ENCODE peak calls at places on chromosomes 5 and 9, in five cellular contexts. One of them, this sample, is unnamed.

GRCh38 chr9:78982849-78983248 is 588.9 kb upstream of the TLE4 start:
- DNase-seq in H1: no peak
- DNase-seq in sigmoid colon: no peak
- DNase-seq in Panc1: no peak
- DNase-seq in stomach: no peak
- DNase-seq in this sample: no peak

GRCh38 chr9:16202913-16203734 is 650.3 kb downstream of the CCDC171 start:
- DNase-seq in H1: no peak
- DNase-seq in sigmoid colon: no peak
- DNase-seq in Panc1: no peak
- DNase-seq in stomach: no peak
- DNase-seq in this sample: no peak

GRCh38 chr9:2655411-2655901 is 33.9 kb downstream of the VLDLR start:
- DNase-seq in H1: no peak
- DNase-seq in sigmoid colon: no peak
- DNase-seq in Panc1: peak
- DNase-seq in stomach: no peak
- DNase-seq in this sample: no peak

GRCh38 chr9:130869250-130869649 is 27.4 kb downstream of the QRFP start:
- DNase-seq in H1: no peak
- DNase-seq in sigmoid colon: no peak
- DNase-seq in Panc1: no peak
- DNase-seq in stomach: peak
- DNase-seq in this sample: peak

GRCh38 chr9:129549684-129550083 is 71.2 kb downstream of the C9orf50 start:
- DNase-seq in H1: no peak
- DNase-seq in sigmoid colon: peak
- DNase-seq in Panc1: no peak
- DNase-seq in stomach: no peak
- DNase-seq in this sample: peak

GRCh38 chr9:73577867-73578266 is 426.2 kb downstream of the ANXA1 start:
- DNase-seq in H1: no peak
- DNase-seq in sigmoid colon: no peak
- DNase-seq in Panc1: no peak
- DNase-seq in stomach: no peak
- DNase-seq in this sample: no peak

GRCh38 chr9:119216891-119217290 is 152.3 kb downstream of the BRINP1 start:
- DNase-seq in H1: no peak
- DNase-seq in sigmoid colon: peak
- DNase-seq in Panc1: no peak
- DNase-seq in stomach: no peak
- DNase-seq in this sample: peak

GRCh38 chr5:8944005-8944404 is 601.9 kb downstream of the SEMA5A start:
- DNase-seq in H1: no peak
- DNase-seq in sigmoid colon: no peak
- DNase-seq in Panc1: no peak
- DNase-seq in stomach: no peak
- DNase-seq in this sample: no peak

GRCh38 chr5:92119110-92119509 is 736.0 kb upstream of the ARRDC3 start:
- DNase-seq in H1: no peak
- DNase-seq in sigmoid colon: no peak
- DNase-seq in Panc1: no peak
- DNase-seq in stomach: no peak
- DNase-seq in this sample: no peak

GRCh38 chr5:131959906-131960305 is 14.4 kb upstream of the MEIKIN start:
- DNase-seq in H1: no peak
- DNase-seq in sigmoid colon: no peak
- DNase-seq in Panc1: no peak
- DNase-seq in stomach: no peak
- DNase-seq in this sample: no peak

DNA sequence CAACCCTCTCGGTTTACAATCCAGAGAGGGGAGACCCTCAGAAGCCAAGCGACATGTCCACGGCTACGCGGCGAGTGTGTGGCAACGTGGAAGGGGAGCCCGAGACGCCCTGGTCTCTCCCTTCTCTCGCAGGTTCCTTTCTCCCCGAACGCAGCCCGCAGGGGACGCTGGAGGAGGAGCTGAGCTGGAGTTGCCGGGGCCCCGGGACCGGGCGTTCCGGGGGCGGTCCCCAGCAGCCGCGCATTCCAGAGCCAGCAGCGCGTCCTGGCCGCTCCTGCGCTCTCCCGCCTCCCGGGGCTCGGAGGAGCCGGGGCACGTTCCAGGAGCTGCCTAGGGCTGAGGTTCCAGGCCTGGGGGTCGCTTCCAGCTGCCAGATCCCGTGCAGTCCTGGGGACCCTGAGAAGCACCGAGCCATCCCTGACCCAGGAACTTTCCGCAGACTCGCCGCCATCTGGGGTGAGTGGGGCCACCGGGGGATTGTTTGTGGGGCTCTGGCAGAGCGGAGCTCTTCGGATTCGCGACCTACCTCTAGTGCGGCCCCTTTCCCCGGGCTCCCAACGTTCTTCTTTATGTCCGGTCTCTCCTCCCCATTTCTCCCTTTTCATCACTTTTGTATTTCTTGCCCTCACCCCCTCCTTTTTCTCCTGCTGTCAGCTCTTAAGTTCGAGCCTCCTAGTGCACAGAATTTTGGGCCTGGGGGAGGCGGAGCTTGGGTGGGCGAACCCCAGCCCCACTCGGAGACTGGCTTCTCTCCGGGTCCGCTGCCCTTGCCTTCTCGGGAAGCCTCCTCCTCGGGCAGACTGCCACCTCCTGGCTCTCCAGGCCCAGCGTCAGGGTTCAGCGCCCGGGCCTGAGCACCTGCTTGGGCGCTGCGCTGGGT is at the start of gene SMIM3:
- DNase-seq in H1: peak
- DNase-seq in sigmoid colon: peak
- DNase-seq in Panc1: no peak
- DNase-seq in stomach: peak
- DNase-seq in this sample: peak
- TF ChIP-seq POLR2AphosphoS5 in H1: peak
- TF ChIP-seq POLR2AphosphoS5 in sigmoid colon: peak
- TF ChIP-seq POLR2AphosphoS5 in Panc1: peak
- TF ChIP-seq POLR2AphosphoS5 in stomach: peak
- TF ChIP-seq POLR2AphosphoS5 in this sample: peak

GRCh38 chr5:95641803-95642220 is 4.8 kb upstream of the RFESD start:
- DNase-seq in H1: no peak
- DNase-seq in sigmoid colon: no peak
- DNase-seq in Panc1: no peak
- DNase-seq in stomach: peak
- DNase-seq in this sample: no peak
- TF ChIP-seq POLR2AphosphoS5 in H1: no peak
- TF ChIP-seq POLR2AphosphoS5 in sigmoid colon: no peak
- TF ChIP-seq POLR2AphosphoS5 in Panc1: no peak
- TF ChIP-seq POLR2AphosphoS5 in stomach: peak
- TF ChIP-seq POLR2AphosphoS5 in this sample: peak

GRCh38 chr9:121597693-121598166 is 53.7 kb upstream of the DAB2IP start:
- DNase-seq in H1: no peak
- DNase-seq in sigmoid colon: no peak
- DNase-seq in Panc1: no peak
- DNase-seq in stomach: no peak
- DNase-seq in this sample: no peak

GRCh38 chr9:121598167-121599000 is 53.0 kb upstream of the DAB2IP start:
- DNase-seq in H1: peak
- DNase-seq in sigmoid colon: peak
- DNase-seq in Panc1: no peak
- DNase-seq in stomach: peak
- DNase-seq in this sample: peak

GRCh38 chr9:121601234-121601633 is 50.2 kb upstream of the DAB2IP start:
- DNase-seq in H1: no peak
- DNase-seq in sigmoid colon: no peak
- DNase-seq in Panc1: no peak
- DNase-seq in stomach: no peak
- DNase-seq in this sample: no peak

GRCh38 chr9:121599872-121600585 is 51.4 kb upstream of the DAB2IP start:
- DNase-seq in H1: peak
- DNase-seq in sigmoid colon: no peak
- DNase-seq in Panc1: no peak
- DNase-seq in stomach: no peak
- DNase-seq in this sample: no peak

DNA sequence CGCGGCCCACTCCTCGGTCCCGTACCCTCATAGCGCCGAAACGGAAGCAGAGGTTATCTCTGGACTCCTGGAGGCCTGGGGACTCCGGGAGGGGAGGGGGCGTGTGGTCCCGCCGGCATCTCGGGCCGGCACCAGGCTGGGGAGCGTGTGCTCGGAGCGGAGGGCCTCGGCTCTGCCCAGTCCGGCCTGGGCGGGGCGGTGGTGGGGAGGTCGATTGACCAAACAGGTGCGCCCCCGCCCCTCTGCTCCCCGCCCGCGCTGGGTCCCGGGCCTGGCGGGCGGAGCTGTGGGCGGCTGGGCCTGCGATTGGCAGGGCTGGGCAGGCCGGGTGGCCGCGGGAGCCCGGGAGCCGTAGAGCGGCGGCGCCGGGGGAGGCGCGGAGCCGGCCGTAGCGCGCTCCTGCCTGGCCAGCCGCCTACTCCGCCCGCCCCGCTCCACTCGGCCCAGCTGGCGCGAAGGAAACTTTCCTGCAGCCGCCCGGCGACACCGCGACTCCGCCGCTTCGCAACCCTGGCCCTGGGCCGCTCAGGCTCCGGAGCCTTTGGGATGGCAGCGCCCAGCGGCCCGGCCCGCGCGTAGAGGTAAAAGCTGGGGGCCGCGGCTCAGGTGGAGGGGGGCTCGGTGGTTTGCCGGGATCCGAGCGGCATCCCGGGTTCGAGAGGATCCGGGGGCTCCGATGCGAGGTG is 52.1 kb upstream of the DAB2IP start:
- DNase-seq in H1: peak
- DNase-seq in sigmoid colon: peak
- DNase-seq in Panc1: no peak
- DNase-seq in stomach: peak
- DNase-seq in this sample: peak
- TF ChIP-seq POLR2AphosphoS5 in H1: no peak
- TF ChIP-seq POLR2AphosphoS5 in sigmoid colon: no peak
- TF ChIP-seq POLR2AphosphoS5 in Panc1: no peak
- TF ChIP-seq POLR2AphosphoS5 in stomach: peak
- TF ChIP-seq POLR2AphosphoS5 in this sample: no peak

DNA sequence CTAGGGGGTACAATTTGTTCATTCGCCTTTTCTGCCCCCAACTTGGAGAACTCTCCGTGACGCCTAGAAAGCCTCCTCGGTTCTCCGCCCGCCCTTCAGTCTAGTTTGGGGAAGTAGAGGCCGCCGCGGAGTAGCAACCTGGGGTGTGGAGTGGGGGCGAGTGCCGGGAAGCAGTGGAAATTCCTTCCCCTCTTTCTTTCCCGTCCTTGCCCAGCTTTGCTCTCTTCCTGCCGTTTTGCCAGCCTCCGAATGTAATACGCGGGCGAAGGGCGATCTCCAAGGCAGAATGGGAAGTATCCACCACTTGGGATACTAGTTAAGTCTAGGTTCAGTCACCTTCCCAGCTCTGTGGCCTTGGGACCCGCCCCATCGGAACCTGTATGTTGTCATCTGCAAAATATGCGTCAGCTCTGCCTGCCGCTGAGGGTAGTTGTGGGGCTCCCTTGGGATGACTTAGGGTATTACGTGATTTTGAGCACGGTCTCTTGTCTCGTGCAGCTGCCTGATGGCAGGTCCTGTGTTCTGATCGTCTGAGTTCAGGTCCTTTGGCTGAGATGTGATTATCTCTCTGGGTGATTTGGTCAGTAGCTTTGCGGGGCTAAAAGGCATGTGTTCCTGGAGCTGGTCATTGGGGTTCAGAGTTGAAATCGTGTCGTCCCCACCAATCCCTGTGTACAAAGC is 726 bp downstream of the PAM start:
- DNase-seq in H1: peak
- DNase-seq in sigmoid colon: peak
- DNase-seq in Panc1: no peak
- DNase-seq in stomach: peak
- DNase-seq in this sample: peak
- TF ChIP-seq POLR2AphosphoS5 in H1: peak
- TF ChIP-seq POLR2AphosphoS5 in sigmoid colon: peak
- TF ChIP-seq POLR2AphosphoS5 in Panc1: no peak
- TF ChIP-seq POLR2AphosphoS5 in stomach: peak
- TF ChIP-seq POLR2AphosphoS5 in this sample: peak

GRCh38 chr5:65651144-65651543 is 26.3 kb downstream of the SHLD3 start:
- DNase-seq in H1: no peak
- DNase-seq in sigmoid colon: no peak
- DNase-seq in Panc1: no peak
- DNase-seq in stomach: no peak
- DNase-seq in this sample: peak
- TF ChIP-seq POLR2AphosphoS5 in H1: no peak
- TF ChIP-seq POLR2AphosphoS5 in sigmoid colon: no peak
- TF ChIP-seq POLR2AphosphoS5 in Panc1: no peak
- TF ChIP-seq POLR2AphosphoS5 in stomach: no peak
- TF ChIP-seq POLR2AphosphoS5 in this sample: no peak

GRCh38 chr5:56211298-56211865 is 21.7 kb downstream of the ANKRD55 start:
- DNase-seq in H1: no peak
- DNase-seq in sigmoid colon: peak
- DNase-seq in Panc1: peak
- DNase-seq in stomach: no peak
- DNase-seq in this sample: no peak
- TF ChIP-seq POLR2AphosphoS5 in H1: no peak
- TF ChIP-seq POLR2AphosphoS5 in sigmoid colon: peak
- TF ChIP-seq POLR2AphosphoS5 in Panc1: no peak
- TF ChIP-seq POLR2AphosphoS5 in stomach: no peak
- TF ChIP-seq POLR2AphosphoS5 in this sample: peak

DNA sequence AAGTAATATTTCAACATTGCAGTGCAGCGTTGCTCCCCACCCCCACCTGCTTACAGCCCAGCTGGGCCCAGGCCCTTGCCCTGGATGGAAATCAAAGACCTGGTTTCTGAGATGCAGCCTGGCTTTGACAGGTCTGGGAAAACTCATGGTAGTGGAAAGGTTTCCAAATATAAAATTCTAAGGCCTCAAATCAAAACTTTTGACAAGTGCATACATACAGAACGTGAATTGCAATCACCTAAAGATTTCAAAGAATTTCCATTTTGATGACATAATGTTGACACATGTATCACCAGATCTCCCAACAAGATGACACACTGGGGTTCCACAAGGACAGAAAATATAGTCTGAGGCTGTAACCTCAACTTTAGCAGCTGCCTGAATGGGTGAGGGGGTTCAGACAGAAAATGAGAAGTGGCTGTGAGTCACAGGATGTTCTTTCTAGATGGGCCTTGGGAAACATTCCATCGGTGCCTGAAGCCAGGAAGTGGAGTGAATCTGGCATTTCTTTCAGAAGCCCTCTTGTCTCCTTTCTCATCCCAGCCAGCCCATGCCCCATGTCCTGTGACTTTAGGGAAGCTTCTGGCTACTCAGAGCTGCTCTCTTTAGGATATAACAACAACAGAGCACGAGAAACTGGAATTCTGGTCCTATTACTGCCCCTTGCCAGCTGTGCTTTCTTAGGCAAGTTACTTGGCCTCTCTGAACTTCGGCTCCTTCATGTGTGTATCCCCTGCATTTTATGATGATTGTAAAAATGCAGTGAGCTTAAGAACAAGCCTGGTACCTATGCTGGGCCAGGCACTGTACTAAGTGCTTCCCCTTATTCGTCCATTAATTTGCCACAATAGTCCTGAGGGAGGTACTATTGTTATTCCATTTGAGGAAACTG is 54.8 kb downstream of the ABCA1 start:
- DNase-seq in H1: no peak
- DNase-seq in sigmoid colon: peak
- DNase-seq in Panc1: peak
- DNase-seq in stomach: no peak
- DNase-seq in this sample: peak
- TF ChIP-seq POLR2AphosphoS5 in H1: no peak
- TF ChIP-seq POLR2AphosphoS5 in sigmoid colon: peak
- TF ChIP-seq POLR2AphosphoS5 in Panc1: no peak
- TF ChIP-seq POLR2AphosphoS5 in stomach: no peak
- TF ChIP-seq POLR2AphosphoS5 in this sample: no peak